ENCODE peak calls at places on chromosomes 13 and 19, in nine cellular contexts. V, F, K, C, H, P, W, I and E are unnamed samples.

GRCh38 chr19:30802424-30803013 is 430.3 kb downstream of the ZNF536 start:
- DNase-seq in I (no peak), K (no peak), V (no peak), F (no peak), W (no peak), P (no peak), H (no peak), C (no peak), E (no peak)

GRCh38 chr19:46812898-46813569 is 24.6 kb upstream of the SLC1A5 start:
- DNase-seq in P (no peak), K (no peak), C (no peak), V (peak; percentile 55), F (no peak), W (no peak), H (no peak), I (peak; percentile 44), E (no peak)

GRCh38 chr13:98466634-98467236 is 110.2 kb downstream of the STK24 start:
- DNase-seq in I (no peak), C (no peak), V (no peak), K (peak; percentile 46), F (peak; percentile 53), W (peak; percentile 59), P (no peak), H (peak; percentile 21), E (peak; percentile 18)

GRCh38 chr13:24649685-24650038 is 30.5 kb upstream of the ATP12A start:
- DNase-seq in V (no peak), H (no peak), W (no peak), I (no peak), F (no peak), K (no peak), P (no peak), C (no peak), E (no peak)

GRCh38 chr13:50414640-50415039 is 399.4 kb downstream of the KCNRG start:
- DNase-seq in H (no peak), I (no peak), V (no peak), W (no peak), C (no peak), P (no peak), F (no peak), K (no peak), E (no peak)

GRCh38 chr19:6602729-6603114 is 11.8 kb upstream of the CD70 start:
- DNase-seq in V (no peak), W (no peak), P (no peak), C (no peak), I (no peak), H (no peak), K (no peak), F (no peak), E (no peak)

GRCh38 chr19:29013325-29013724 is 199.6 kb downstream of the UQCRFS1 start:
- DNase-seq in C (no peak), H (no peak), W (no peak), K (no peak), I (no peak), P (no peak), F (no peak), V (no peak), E (no peak)

GRCh38 chr13:26561636-26562537 is 4.4 kb downstream of the WASF3 start:
- DNase-seq in K (no peak), C (no peak), F (no peak), H (no peak), V (peak; percentile 39), P (no peak), W (no peak), I (no peak), E (no peak)

GRCh38 chr19:37931941-37932655 is 25.1 kb downstream of the SIPA1L3 start:
- DNase-seq in K (peak; percentile 13), P (no peak), I (peak; percentile 32), V (peak; percentile 89), H (no peak), W (peak; percentile 89), F (peak; percentile 33), C (peak; percentile 89), E (no peak)

GRCh38 chr13:41942462-41943094 is 18.3 kb downstream of the VWA8 start:
- DNase-seq in F (no peak), H (no peak), P (no peak), V (no peak), K (no peak), W (no peak), C (no peak), I (no peak), E (no peak)

GRCh38 chr13:95354680-95355487 is 53.6 kb upstream of the ABCC4 start:
- DNase-seq in K (no peak), V (no peak), I (no peak), H (no peak), P (no peak), C (no peak), F (no peak), W (no peak), E (no peak)

GRCh38 chr13:98461525-98462240 is 115.2 kb downstream of the STK24 start:
- DNase-seq in F (no peak), H (no peak), K (no peak), I (no peak), W (no peak), V (peak; percentile 25), C (no peak), P (no peak), E (no peak)

GRCh38 chr13:113648218-113648615 is 9.8 kb downstream of the ATP4B start:
- DNase-seq in K (no peak), I (peak; percentile 17), V (peak; percentile 16), C (no peak), P (no peak), F (no peak), W (peak; percentile 7), H (no peak), E (no peak)

GRCh38 chr19:10105241-10106099 is 692 bp upstream of the PPAN start:
- DNase-seq in K (no peak), C (no peak), W (peak; percentile 22), V (peak; percentile 36), P (no peak), I (no peak), F (no peak), H (peak; percentile 55), E (peak; percentile 62)

GRCh38 chr13:48712141-48712540 is 58.4 kb downstream of the CYSLTR2 start:
- DNase-seq in F (no peak), V (no peak), C (no peak), K (no peak), P (no peak), H (no peak), W (no peak), I (no peak), E (no peak)

GRCh38 chr13:114013336-114013735 is 39.5 kb upstream of the C13orf46 start:
- DNase-seq in W (no peak), V (no peak), P (no peak), F (no peak), C (no peak), I (no peak), K (no peak), H (no peak), E (no peak)

GRCh38 chr13:50011461-50011860 is 3.8 kb upstream of the KCNRG start:
- DNase-seq in V (no peak), I (no peak), P (no peak), K (no peak), H (no peak), W (no peak), C (no peak), F (no peak), E (no peak)

GRCh38 chr13:37667631-37668161 is 69.1 kb upstream of the POSTN start:
- DNase-seq in V (no peak), I (no peak), C (no peak), W (no peak), P (no peak), F (no peak), K (no peak), H (no peak), E (no peak)

GRCh38 chr13:86185636-86186035 is 386.4 kb upstream of the SLITRK6 start:
- DNase-seq in K (no peak), W (no peak), I (no peak), P (no peak), C (no peak), V (no peak), H (no peak), F (no peak), E (no peak)
- H3K36me3 ChIP-seq in K (no peaks in the 10 kb centered on the region), W (no peaks in the 10 kb centered on the region), I (no peaks in the 10 kb centered on the region), P (no peaks in the 10 kb centered on the region), C (no peaks in the 10 kb centered on the region), V (no peaks in the 10 kb centered on the region), H (no peaks in the 10 kb centered on the region), F (no peaks in the 10 kb centered on the region), E (no peaks in the 10 kb centered on the region)

GRCh38 chr19:1264801-1265610 is 4.1 kb upstream of the CIRBP start:
- DNase-seq in F (peak; percentile 86), I (peak; percentile 80), P (no peak), V (no peak), H (no peak), W (peak; percentile 79), K (peak; percentile 84), C (peak; percentile 65), E (no peak)
- H3K4me1 ChIP-seq in F (peaks cover 46% of the 10 kb centered on the region), I (peaks cover 35% of the 10 kb centered on the region), P (peaks cover 63% of the 10 kb centered on the region), V (peaks cover 89% of the 10 kb centered on the region), H (peaks cover 62% of the 10 kb centered on the region), W (peaks cover 72% of the 10 kb centered on the region), K (peaks cover 65% of the 10 kb centered on the region), C (peaks cover 58% of the 10 kb centered on the region), E (peaks cover 59% of the 10 kb centered on the region)

DNA sequence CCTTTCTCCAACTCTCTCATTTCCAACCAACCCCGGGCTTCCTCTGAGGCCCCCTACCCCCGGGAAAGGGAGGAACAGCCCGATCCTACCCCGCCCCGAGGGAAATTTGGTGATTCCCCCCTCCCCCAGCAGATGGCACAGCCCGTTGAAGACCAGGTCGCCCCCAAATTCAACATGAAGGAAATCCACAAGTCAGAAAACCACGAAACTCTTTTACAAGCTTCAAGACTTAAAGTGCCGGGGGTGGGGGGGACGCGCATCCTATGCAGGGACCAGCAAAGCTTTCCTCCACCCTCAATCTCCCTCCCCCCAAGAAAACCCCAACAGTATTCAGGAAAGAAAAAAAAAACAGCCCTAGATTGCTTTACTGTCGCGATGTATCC is 1.8 kb downstream of the TCF3 start:
- DNase-seq in I (no peak), H (no peak), P (peak; percentile 15), W (no peak), V (no peak), C (no peak), K (no peak), F (no peak), E (no peak)
- H3K27ac ChIP-seq in I (no peak overlapping the region), H (peak overlapping the region; percentile 67), P (peak overlapping the region; percentile 47), W (peak overlapping the region; percentile 91), V (no peak overlapping the region), C (no peak overlapping the region), K (no peak overlapping the region), F (no peak overlapping the region), E (peak overlapping the region; percentile 62)

GRCh38 chr19:50735869-50736268 is 12.7 kb downstream of the CLEC11A start:
- DNase-seq in P (no peak), F (no peak), C (no peak), I (no peak), W (no peak), H (no peak), V (no peak), K (no peak), E (no peak)
- H3K36me3 ChIP-seq in P (no peaks in the 10 kb centered on the region), F (no peaks in the 10 kb centered on the region), C (no peaks in the 10 kb centered on the region), I (no peaks in the 10 kb centered on the region), W (no peaks in the 10 kb centered on the region), H (no peaks in the 10 kb centered on the region), V (no peaks in the 10 kb centered on the region), K (no peaks in the 10 kb centered on the region), E (no peaks in the 10 kb centered on the region)